ENCODE peak calls at places on chromosomes 2 and 18, in ten cellular contexts. Z, R, O, B, I, J, Y, A, L and K are unnamed samples. For H3K4me1, the result is how much of the 10 kb centered on the place peaks cover.

GRCh38 chr2:219702796-219703545 is 75.5 kb downstream of the SLC4A3 start:
- DNase-seq in R (peak), A (no peak), L (no peak), Y (no peak), Z (no peak), B (no peak), J (no peak), O (no peak), I (no peak), K (no peak)

GRCh38 chr18:26473721-26474120 is 74.6 kb downstream of the KCTD1 start:
- DNase-seq in A (no peak), I (no peak), L (no peak), B (no peak), R (peak), Y (no peak), Z (no peak), O (no peak), J (no peak), K (no peak)

GRCh38 chr2:162623888-162624287 is 214.7 kb downstream of the KCNH7 start:
- DNase-seq in I (no peak), Z (no peak), R (no peak), L (no peak), J (no peak), B (no peak), Y (no peak), O (no peak), A (no peak), K (no peak)

GRCh38 chr2:225074366-225074765 is 32.1 kb upstream of the DOCK10 start:
- DNase-seq in B (no peak), I (no peak), A (no peak), Y (no peak), O (no peak), Z (no peak), L (no peak), R (no peak), J (no peak), K (no peak)

GRCh38 chr2:168851674-168852320 is 38.4 kb downstream of the SPC25 start:
- DNase-seq in Z (no peak), I (peak), B (no peak), O (no peak), A (no peak), Y (no peak), J (no peak), R (peak), L (peak), K (peak)

GRCh38 chr2:85165291-85165690 is 32.1 kb downstream of the TCF7L1 start:
- DNase-seq in J (no peak), O (no peak), Z (no peak), R (no peak), Y (no peak), A (no peak), L (no peak), B (no peak), I (no peak), K (no peak)

GRCh38 chr18:66990909-66991308 is 387.0 kb upstream of the CDH19 start:
- DNase-seq in Y (no peak), B (no peak), Z (no peak), A (no peak), O (no peak), R (no peak), J (no peak), I (no peak), L (no peak), K (no peak)

GRCh38 chr2:66317268-66317899 is 117.5 kb upstream of the MEIS1 start:
- DNase-seq in Y (no peak), O (no peak), R (no peak), B (no peak), L (no peak), J (no peak), A (no peak), I (no peak), Z (no peak), K (no peak)

GRCh38 chr2:229270551-229271410 is at the start of gene PID1:
- DNase-seq in B (peak), I (peak), R (peak), Y (no peak), J (no peak), L (peak), Z (peak), O (no peak), A (peak), K (no peak)

GRCh38 chr2:71833855-71834554 is 313.7 kb downstream of the CYP26B1 start:
- DNase-seq in I (no peak), A (no peak), L (peak), Z (no peak), B (no peak), R (peak), J (no peak), O (no peak), Y (no peak), K (no peak)

GRCh38 chr18:67508146-67508545 is 8.4 kb downstream of the DSEL start:
- DNase-seq in R (no peak), L (no peak), Z (no peak), A (no peak), O (no peak), J (no peak), Y (no peak), I (no peak), B (no peak), K (no peak)

GRCh38 chr2:216633616-216634316 is 546 bp downstream of the IGFBP2 start:
- DNase-seq in Z (no peak), L (no peak), R (no peak), B (no peak), I (no peak), Y (no peak), O (no peak), A (peak), J (no peak), K (peak)

GRCh38 chr2:40400336-40400953 is 51.4 kb downstream of the SLC8A1 start:
- DNase-seq in R (peak), I (no peak), L (no peak), A (no peak), B (no peak), J (no peak), Z (no peak), O (no peak), Y (no peak), K (no peak)

GRCh38 chr2:31078579-31079105 is 59.6 kb downstream of the GALNT14 start:
- DNase-seq in I (no peak), J (no peak), O (no peak), R (no peak), Y (no peak), L (no peak), A (no peak), Z (no peak), B (no peak), K (no peak)

GRCh38 chr2:106130251-106130998 is 63.7 kb downstream of the UXS1 start:
- DNase-seq in L (no peak), I (no peak), O (no peak), R (no peak), Y (no peak), J (no peak), B (no peak), Z (no peak), A (peak), K (no peak)

GRCh38 chr2:3180082-3180908 is 197.3 kb downstream of the EIPR1 start:
- DNase-seq in I (no peak), Z (peak), A (no peak), R (peak), L (no peak), J (no peak), B (no peak), O (no peak), Y (no peak), K (no peak)

GRCh38 chr2:218991674-218992168 is 1.5 kb downstream of the CRYBA2 start:
- DNase-seq in Y (no peak), Z (peak), R (peak), J (no peak), B (no peak), O (no peak), L (no peak), A (no peak), I (peak), K (peak)

GRCh38 chr2:191155608-191156071 is 4.8 kb upstream of the STAT4 start:
- DNase-seq in A (no peak), R (peak), L (no peak), I (peak), O (no peak), Y (no peak), B (no peak), J (no peak), Z (no peak), K (no peak)

GRCh38 chr18:77140439-77141109 is 8.0 kb upstream of the MBP start:
- DNase-seq in O (peak), R (no peak), A (no peak), L (peak), I (no peak), B (peak), Y (peak), Z (no peak), J (no peak), K (no peak)

GRCh38 chr18:11154369-11154982 is 5.1 kb upstream of the PIEZO2 start:
- DNase-seq in R (peak), Y (no peak), L (no peak), B (no peak), O (no peak), Z (no peak), I (peak), J (no peak), A (no peak), K (no peak)

GRCh38 chr2:201257941-201258665 is 2.2 kb upstream of the CASP8 start:
- DNase-seq in J (peak), L (peak), I (peak), Y (peak), B (peak), R (peak), O (peak), Z (peak), A (peak), K (no peak)

GRCh38 chr2:210762604-210763588 is 206.5 kb downstream of the CPS1 start:
- DNase-seq in L (no peak), O (no peak), J (no peak), R (no peak), Y (no peak), Z (no peak), A (no peak), I (no peak), B (no peak), K (no peak)

GRCh38 chr2:236576053-236576452 is 6.4 kb downstream of the ACKR3 start:
- DNase-seq in Y (no peak), A (no peak), L (no peak), I (no peak), J (no peak), O (no peak), Z (no peak), R (no peak), B (no peak), K (no peak)

GRCh38 chr18:35454803-35455202 is 43.0 kb downstream of the INO80C start:
- DNase-seq in O (no peak), B (no peak), J (no peak), I (no peak), Y (no peak), L (no peak), R (no peak), A (no peak), Z (no peak), K (no peak)

GRCh38 chr2:55733335-55733734 is 39.7 kb upstream of the PNPT1 start:
- DNase-seq in O (no peak), B (no peak), J (no peak), L (no peak), Z (no peak), I (peak), Y (no peak), A (no peak), R (peak), K (no peak)

GRCh38 chr18:43661570-43661969 is 384.3 kb upstream of the SYT4 start:
- DNase-seq in R (peak), L (no peak), Z (no peak), J (no peak), Y (no peak), B (no peak), I (peak), A (no peak), O (no peak), K (peak)

GRCh38 chr2:204332706-204333105 is 212.6 kb upstream of the PARD3B start:
- DNase-seq in Y (no peak), B (no peak), O (no peak), Z (no peak), I (no peak), R (no peak), J (no peak), L (no peak), A (no peak), K (no peak)

GRCh38 chr2:111919794-111920608 is 21.6 kb downstream of the MERTK start:
- DNase-seq in O (no peak), A (peak), B (peak), R (no peak), L (peak), Y (no peak), J (no peak), Z (peak), I (no peak), K (no peak)

GRCh38 chr2:86011449-86011941 is 94.2 kb downstream of the POLR1A start:
- DNase-seq in R (no peak), O (no peak), I (no peak), Y (no peak), B (peak), J (peak), A (peak), Z (peak), L (no peak), K (no peak)

GRCh38 chr2:111117666-111118454 is 2.9 kb upstream of the BCL2L11 start:
- DNase-seq in I (peak), R (peak), O (no peak), J (no peak), Y (peak), Z (peak), B (peak), A (peak), L (peak), K (no peak)

GRCh38 chr18:59264136-59264571 is 9.1 kb downstream of the RAX start:
- DNase-seq in R (no peak), L (no peak), A (no peak), Z (no peak), J (no peak), Y (no peak), O (no peak), B (no peak), I (no peak), K (no peak)

GRCh38 chr18:28382215-28382879 is 205.4 kb upstream of the CDH2 start:
- DNase-seq in J (no peak), L (no peak), O (no peak), R (no peak), A (no peak), B (no peak), Z (no peak), I (no peak), Y (no peak), K (no peak)

GRCh38 chr2:72927619-72928537 is 10.6 kb downstream of the EMX1 start:
- DNase-seq in O (no peak), J (no peak), B (no peak), A (no peak), R (no peak), I (no peak), L (no peak), Y (no peak), Z (peak), K (no peak)

GRCh38 chr2:118865106-118865505 is 17.7 kb upstream of the EN1 start:
- DNase-seq in L (no peak), I (peak), A (no peak), J (no peak), O (no peak), Y (no peak), Z (no peak), B (no peak), R (peak), K (peak)

GRCh38 chr2:2840101-2840531 is 509.0 kb upstream of the MYT1L start:
- DNase-seq in I (no peak), B (no peak), Z (peak), Y (no peak), O (no peak), A (no peak), R (no peak), J (no peak), L (no peak), K (no peak)

GRCh38 chr2:51581636-51582267 is 549.8 kb upstream of the NRXN1 start:
- DNase-seq in Z (peak), R (no peak), B (no peak), I (no peak), Y (no peak), A (no peak), J (no peak), O (no peak), L (no peak), K (no peak)

GRCh38 chr18:8744656-8745055 is 39.3 kb downstream of the MTCL1 start:
- DNase-seq in L (no peak), R (no peak), Z (no peak), O (peak), Y (peak), I (peak), B (no peak), A (peak), J (no peak), K (no peak)

GRCh38 chr2:196266855-196267254 is 95.5 kb upstream of the STK17B start:
- DNase-seq in Z (no peak), J (no peak), A (no peak), I (no peak), R (no peak), O (no peak), Y (no peak), L (no peak), B (no peak), K (peak)

DNA sequence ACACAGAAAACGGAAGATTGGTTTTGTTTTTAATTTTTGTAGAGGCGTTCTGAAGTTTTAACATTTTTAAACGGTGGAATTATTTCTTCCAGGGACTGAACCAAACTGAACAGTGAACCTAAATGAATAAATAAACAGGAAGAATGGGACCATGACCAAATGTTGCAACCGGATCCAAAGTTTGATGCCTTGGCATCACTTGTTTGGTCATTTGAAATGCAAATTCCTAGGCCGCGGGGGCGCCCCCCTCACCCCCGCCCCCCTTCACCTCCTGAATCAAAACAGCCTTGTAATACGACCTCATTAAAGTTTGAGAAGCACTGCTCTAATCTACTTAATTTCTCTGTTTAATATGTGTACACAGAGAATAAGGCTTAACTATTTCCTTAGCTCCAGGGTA is 5.9 kb downstream of the C2orf80 start:
- DNase-seq in Y (no peak), I (no peak), Z (no peak), B (no peak), O (no peak), R (no peak), A (no peak), L (no peak), J (no peak), K (no peak)
- H3K4me3 ChIP-seq in Y (no peak), I (no peak), Z (no peak), B (no peak), O (no peak), R (no peak), A (no peak), L (no peak), J (no peak), K (no peak)

DNA sequence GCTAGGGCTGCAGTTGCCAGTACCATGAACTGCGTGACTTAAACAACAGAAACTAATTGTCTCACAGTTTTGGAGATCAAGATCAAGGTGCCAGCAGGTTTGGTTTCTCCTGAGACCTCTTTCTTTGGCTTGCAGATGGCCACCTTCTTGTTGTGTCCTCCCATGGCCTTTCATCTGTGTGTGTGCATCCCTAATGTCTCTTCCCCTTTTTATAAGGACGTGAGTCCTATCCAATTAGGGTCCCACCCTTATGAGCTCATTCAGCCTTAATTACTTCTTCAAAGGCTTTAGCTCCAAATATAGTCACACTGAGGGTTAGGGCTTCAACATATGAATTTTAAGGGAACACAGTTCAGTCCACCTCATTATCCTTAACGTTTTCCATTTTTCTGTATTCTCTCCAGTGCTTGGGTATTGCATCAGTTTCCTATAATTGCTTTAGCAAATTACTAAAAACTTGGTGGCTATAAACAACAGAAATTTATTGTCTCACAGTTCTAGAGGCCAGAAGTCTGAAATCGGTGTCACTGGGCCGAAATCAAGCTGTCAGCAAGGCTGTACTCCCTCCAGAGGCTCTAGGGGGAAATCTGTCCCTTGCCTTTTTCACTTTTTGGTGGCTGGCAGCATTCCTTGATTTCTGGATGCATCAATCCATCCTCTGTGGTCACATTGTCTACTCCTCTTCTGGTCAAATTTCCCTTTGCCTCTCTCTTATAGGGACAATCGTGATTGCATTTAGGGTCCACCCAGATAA is 34.1 kb downstream of the CDC42EP3 start:
- DNase-seq in A (no peak), B (no peak), I (no peak), O (no peak), Z (no peak), L (no peak), Y (no peak), R (no peak), J (no peak), K (peak)
- H3K4me1 ChIP-seq in A (under half), B (half or more), I (under half), O (under half), Z (under half), L (under half), Y (under half), R (under half), J (under half), K (half or more)

DNA sequence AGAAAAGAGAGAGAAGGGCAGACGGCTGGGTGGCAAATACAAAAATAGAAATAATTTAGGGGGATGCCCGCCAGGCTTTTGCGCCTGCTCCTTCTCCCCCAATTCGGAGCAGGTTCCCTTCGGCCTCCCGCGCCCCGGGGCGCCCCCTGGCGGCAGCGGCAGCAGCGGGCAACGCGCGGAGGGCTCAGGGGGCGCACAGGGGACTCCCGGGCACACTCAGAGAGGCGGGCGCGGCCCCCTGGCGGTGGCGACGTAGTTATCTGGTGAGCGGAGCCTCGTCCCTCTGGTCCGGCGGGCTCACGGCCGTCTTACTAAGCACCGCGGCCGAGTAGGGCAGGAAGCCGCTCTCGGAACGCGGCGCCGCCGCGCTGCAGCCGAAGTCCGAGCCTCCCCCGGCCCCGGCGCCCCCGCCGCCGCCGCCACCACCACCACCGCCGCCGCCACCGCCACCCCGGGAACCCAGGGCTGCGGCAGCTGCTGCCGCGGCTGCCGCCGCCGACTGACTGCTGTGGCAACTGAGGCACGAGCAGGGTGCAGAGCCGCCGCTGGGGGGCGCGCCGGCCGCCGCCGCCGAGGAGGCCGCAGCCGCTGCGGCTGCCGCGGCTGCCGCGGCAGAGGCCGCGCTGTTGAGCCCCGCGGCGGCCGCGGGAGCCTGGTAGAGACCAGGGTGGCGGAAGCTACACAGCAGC is 3.8 kb downstream of the EVX2 start:
- DNase-seq in I (peak), Y (no peak), A (peak), L (no peak), B (no peak), R (peak), O (no peak), Z (no peak), J (no peak), K (peak)
- H3K4me3 ChIP-seq in I (peak), Y (no peak), A (no peak), L (peak), B (no peak), R (peak), O (no peak), Z (peak), J (peak), K (peak)

GRCh38 chr18:9851511-9851910 is 34.3 kb upstream of the TXNDC2 start:
- DNase-seq in L (no peak), O (no peak), Y (no peak), B (no peak), Z (peak), R (peak), A (no peak), J (no peak), I (no peak), K (no peak)
- H3K4me1 ChIP-seq in L (under half), O (under half), Y (under half), B (half or more), Z (half or more), R (under half), A (under half), J (under half), I (under half), K (under half)

GRCh38 chr2:77013932-77014331 is 508.2 kb downstream of the LRRTM4 start:
- DNase-seq in I (no peak), J (no peak), R (no peak), O (no peak), Y (no peak), Z (no peak), A (no peak), L (no peak), B (no peak), K (no peak)

GRCh38 chr2:77016481-77016880 is 505.7 kb downstream of the LRRTM4 start:
- DNase-seq in Y (no peak), B (no peak), R (no peak), L (no peak), Z (no peak), J (no peak), A (no peak), O (no peak), I (no peak), K (no peak)

GRCh38 chr2:77018219-77018618 is 504.0 kb downstream of the LRRTM4 start:
- DNase-seq in Z (no peak), Y (no peak), B (no peak), R (no peak), A (no peak), J (no peak), L (no peak), O (no peak), I (no peak), K (no peak)

GRCh38 chr2:77013457-77013856 is 508.7 kb downstream of the LRRTM4 start:
- DNase-seq in A (no peak), O (no peak), Z (no peak), L (no peak), Y (no peak), J (peak), R (no peak), I (no peak), B (no peak), K (no peak)

GRCh38 chr2:77016964-77017363 is 505.2 kb downstream of the LRRTM4 start:
- DNase-seq in O (no peak), J (no peak), A (no peak), I (no peak), B (no peak), Y (no peak), R (no peak), L (no peak), Z (no peak), K (no peak)
- H3K4me3 ChIP-seq in O (no peak), J (no peak), A (no peak), I (no peak), B (no peak), Y (no peak), R (no peak), L (no peak), Z (no peak), K (no peak)